ENCODE peak calls at places on chromosomes 3 and 15, in six cellular contexts. X is AML-193; I is T-cell; Q is stimulated activated CD4-positive, alpha-beta T cell treated with anti-CD3 and anti-CD28 coated beads, Interleukin-4, amount 100 ng/mL, for 1 hour; V is GM23248; O is transverse colon. B is an unnamed sample.
A peak's percentile ranks its signal among the peaks of the same experiment; 100 is the strongest.

GRCh38 chr3:71423151-71423906 is 160.2 kb downstream of the FOXP1 start:
- DNase-seq in X (no peak), I (no peak), Q (no peak), V (no peak), O (no peak), B (no peak)

GRCh38 chr15:31447893-31448634 is 121.4 kb downstream of the KLF13 start:
- DNase-seq in X (no peak), I (no peak), Q (no peak), V (no peak), O (no peak), B (no peak)

GRCh38 chr15:98799461-98799971 is 151.2 kb downstream of the IGF1R start:
- DNase-seq in X (no peak), I (no peak), Q (no peak), V (peak; percentile 32), O (no peak), B (no peak)

GRCh38 chr15:83320831-83321230 is 36.4 kb upstream of the BNC1 start:
- DNase-seq in X (no peak), I (no peak), Q (no peak), V (peak; percentile 59), O (no peak), B (no peak)

GRCh38 chr15:93088981-93089854 is at the start of gene RGMA:
- DNase-seq in X (no peak), I (no peak), Q (no peak), V (peak; percentile 23), O (no peak), B (peak; percentile 3)

GRCh38 chr15:92648190-92648875 is 7.2 kb downstream of the FAM174B start:
- DNase-seq in X (no peak), I (no peak), Q (no peak), V (no peak), O (no peak), B (no peak)

GRCh38 chr15:51288143-51289065 is 50.0 kb downstream of the CYP19A1 start:
- DNase-seq in X (no peak), I (no peak), Q (no peak), V (peak; percentile 56), O (peak; percentile 19), B (no peak)

GRCh38 chr3:30332196-30333021 is 274.0 kb upstream of the TGFBR2 start:
- DNase-seq in X (no peak), I (peak; percentile 26), Q (no peak), V (no peak), O (no peak), B (no peak)

GRCh38 chr15:40925863-40926658 is 3.1 kb upstream of the DLL4 start:
- DNase-seq in X (no peak), I (no peak), Q (peak; percentile 23), V (peak; percentile 55), O (peak; percentile 51), B (peak; percentile 22)

GRCh38 chr3:101814835-101815234 is 34.5 kb upstream of the NFKBIZ start:
- DNase-seq in X (no peak), I (no peak), Q (no peak), V (no peak), O (no peak), B (no peak)

GRCh38 chr3:115549111-115549510 is 74.2 kb upstream of the GAP43 start:
- DNase-seq in X (no peak), I (no peak), Q (no peak), V (peak; percentile 61), O (no peak), B (no peak)

GRCh38 chr3:13841141-13841540 is 38.7 kb downstream of the WNT7A start:
- DNase-seq in X (no peak), I (no peak), Q (no peak), V (no peak), O (no peak), B (no peak)

GRCh38 chr15:80527961-80528360 is 123.8 kb downstream of the ARNT2 start:
- DNase-seq in X (no peak), I (no peak), Q (no peak), V (no peak), O (no peak), B (no peak)

GRCh38 chr3:98994128-98994762 is 92.8 kb upstream of the DCBLD2 start:
- DNase-seq in X (peak; percentile 36), I (no peak), Q (no peak), V (peak; percentile 74), O (no peak), B (no peak)

GRCh38 chr3:113623827-113624226 is 72.6 kb downstream of the USF3 start:
- DNase-seq in X (no peak), I (no peak), Q (no peak), V (no peak), O (no peak), B (no peak)

GRCh38 chr3:49972656-49973055 is 32.7 kb downstream of the RBM6 start:
- DNase-seq in X (no peak), I (no peak), Q (no peak), V (no peak), O (no peak), B (no peak)

GRCh38 chr3:139032326-139033002 is 11.7 kb upstream of the PRR23B start:
- DNase-seq in X (no peak), I (no peak), Q (no peak), V (no peak), O (no peak), B (no peak)

GRCh38 chr3:23170306-23170705 is 32.8 kb upstream of the UBE2E2 start:
- DNase-seq in X (no peak), I (no peak), Q (no peak), V (peak; percentile 14), O (no peak), B (no peak)

GRCh38 chr15:75145027-75145841 is 56.4 kb upstream of the C15orf39 start:
- DNase-seq in X (no peak), I (no peak), Q (no peak), V (no peak), O (no peak), B (no peak)

GRCh38 chr3:190053919-190054672 is 66.6 kb downstream of the P3H2 start:
- DNase-seq in X (no peak), I (no peak), Q (no peak), V (peak; percentile 87), O (no peak), B (no peak)

GRCh38 chr3:185929192-185930151 is 8.3 kb downstream of the TRA2B start:
- DNase-seq in X (no peak), I (no peak), Q (no peak), V (peak; percentile 77), O (no peak), B (no peak)

GRCh38 chr15:27238209-27238608 is 267.2 kb downstream of the GABRG3 start:
- DNase-seq in X (no peak), I (no peak), Q (no peak), V (no peak), O (no peak), B (no peak)

GRCh38 chr15:46365612-46366011 is 730.8 kb downstream of the SQOR start:
- DNase-seq in X (no peak), I (no peak), Q (no peak), V (peak; percentile 36), O (no peak), B (no peak)

GRCh38 chr15:33292718-33293307 is 18.0 kb upstream of the RYR3 start:
- DNase-seq in X (peak; percentile 37), I (peak; percentile 15), Q (peak; percentile 45), V (peak; percentile 73), O (peak; percentile 28), B (peak; percentile 32)

GRCh38 chr3:98732239-98733054 is 30.7 kb upstream of the ST3GAL6 start:
- DNase-seq in X (peak; percentile 26), I (no peak), Q (peak; percentile 10), V (peak; percentile 54), O (peak; percentile 23), B (no peak)

GRCh38 chr3:169607909-169608308 is 55.6 kb downstream of the MECOM start:
- DNase-seq in X (no peak), I (no peak), Q (no peak), V (no peak), O (no peak), B (no peak)

GRCh38 chr3:13850161-13850945 is 29.5 kb downstream of the WNT7A start:
- DNase-seq in X (no peak), I (no peak), Q (no peak), V (peak; percentile 26), O (no peak), B (no peak)

GRCh38 chr3:175726228-175726627 is 867.1 kb downstream of the NAALADL2 start:
- DNase-seq in X (no peak), I (no peak), Q (no peak), V (no peak), O (no peak), B (no peak)

GRCh38 chr15:68822818-68823217 is 2.1 kb upstream of the ANP32A start:
- DNase-seq in X (no peak), I (no peak), Q (no peak), V (no peak), O (no peak), B (no peak)

GRCh38 chr3:16248556-16248955 is 16.2 kb downstream of the DPH3 start:
- DNase-seq in X (no peak), I (no peak), Q (no peak), V (no peak), O (no peak), B (no peak)

GRCh38 chr3:171407746-171408145 is 52.5 kb downstream of the TNIK start:
- DNase-seq in X (no peak), I (no peak), Q (no peak), V (peak; percentile 80), O (no peak), B (no peak)

GRCh38 chr15:74382004-74382816 is 14.8 kb upstream of the CYP11A1 start:
- DNase-seq in X (peak; percentile 61), I (peak; percentile 73), Q (peak; percentile 74), V (peak; percentile 87), O (peak; percentile 87), B (peak; percentile 76)

B was measured in activated naive CD4-positive, alpha-beta T cell treated with Interleukin-2 at 50 U/mL for 16 hours.